ENCODE peak calls at places on chromosome 18, in four cellular contexts. C is astrocyte of the spinal cord, J is nephron progenitor cell, U is left cardiac atrium. P is an unnamed sample.

GRCh38 chr18:53117851-53118250 is 777.9 kb downstream of the DCC start:
- DNase-seq in U (no peak), J (no peak), C (no peak), P (no peak)

GRCh38 chr18:22525313-22525712 is 107.6 kb upstream of the CTAGE1 start:
- DNase-seq in C (no peak), J (no peak), U (no peak), P (no peak)

GRCh38 chr18:63111549-63112402 is 207.8 kb downstream of the BCL2 start:
- DNase-seq in U (peak), C (no peak), J (no peak), P (no peak)

GRCh38 chr18:50405582-50406271 is 30.9 kb downstream of the SKA1 start:
- DNase-seq in U (no peak), J (peak), C (no peak), P (no peak)

GRCh38 chr18:30920356-30920755 is 122.2 kb downstream of the DSC3 start:
- DNase-seq in U (no peak), C (no peak), J (no peak), P (no peak)

GRCh38 chr18:75220786-75221355 is 10.3 kb downstream of the TSHZ1 start:
- DNase-seq in C (peak), J (no peak), U (no peak), P (no peak)

GRCh38 chr18:68660355-68661183 is 54.3 kb downstream of the TMX3 start:
- DNase-seq in C (peak), J (no peak), U (no peak), P (no peak)

GRCh38 chr18:63707816-63708215 is 5.1 kb downstream of the SERPINB11 start:
- DNase-seq in U (no peak), C (no peak), J (no peak), P (no peak)

GRCh38 chr18:59950215-59950944 is 50.6 kb downstream of the PMAIP1 start:
- DNase-seq in C (peak), U (no peak), J (no peak), P (no peak)

GRCh38 chr18:13808294-13809024 is 15.5 kb upstream of the MC5R start:
- DNase-seq in C (no peak), J (no peak), U (no peak), P (no peak)

GRCh38 chr18:27577265-27577664 is 392.2 kb upstream of the CHST9 start:
- DNase-seq in C (no peak), J (no peak), U (no peak), P (no peak)

GRCh38 chr18:41992066-41992465 is 37.0 kb downstream of the PIK3C3 start:
- DNase-seq in C (no peak), J (no peak), U (no peak), P (no peak)

GRCh38 chr18:13611616-13612110 is 114.7 kb downstream of the FAM210A start:
- DNase-seq in C (peak), U (peak), J (peak), P (no peak)

P was measured in WERI-Rb-1.